ENCODE peak calls at places on chromosomes 13 and 19, in six cellular contexts. R, Q, N, W, Z and U are unnamed samples.

GRCh38 chr13:43159007-43159406 is 135.6 kb downstream of the DNAJC15 start:
- DNase-seq in Z (no peak), R (no peak), Q (no peak), N (no peak), W (no peak), U (no peak)

GRCh38 chr19:56927791-56928207 is 87.3 kb upstream of the PEG3 start:
- DNase-seq in R (no peak), N (no peak), W (no peak), Q (no peak), Z (no peak), U (no peak)

GRCh38 chr13:48532146-48532472 is 771 bp downstream of the RCBTB2 start:
- DNase-seq in W (no peak), Q (no peak), Z (no peak), R (no peak), N (no peak), U (no peak)

GRCh38 chr19:9883231-9883758 is 48.2 kb downstream of the PIN1 start:
- DNase-seq in Q (no peak), W (no peak), Z (no peak), R (no peak), N (peak; percentile 15), U (peak; percentile 61)

GRCh38 chr13:26061947-26062346 is 10.1 kb upstream of the SHISA2 start:
- DNase-seq in W (no peak), N (no peak), Q (no peak), R (no peak), Z (no peak), U (no peak)

GRCh38 chr19:8148410-8149231 is 771 bp downstream of the FBN3 start:
- DNase-seq in N (no peak), Q (no peak), Z (no peak), W (no peak), R (peak; percentile 86), U (peak; percentile 84)

GRCh38 chr13:76783798-76784197 is 102.4 kb downstream of the KCTD12 start:
- DNase-seq in Z (no peak), W (no peak), R (no peak), Q (no peak), N (no peak), U (no peak)

GRCh38 chr13:88627071-88627470 is 955.9 kb downstream of the SLITRK5 start:
- DNase-seq in Z (no peak), N (no peak), R (no peak), Q (no peak), W (no peak), U (no peak)